ENCODE peak calls at places on chromosome 15, in four cellular contexts. One of them, this sample, is unnamed.
A peak's percentile ranks its signal among the peaks of the same experiment; 100 is the strongest.

GRCh38 chr15:27027229-27027628 is 56.2 kb downstream of the GABRG3 start:
- DNase-seq in GM12878: no peak
- DNase-seq in K562: no peak
- DNase-seq in GM12891: no peak
- DNase-seq in this sample: no peak

GRCh38 chr15:101773496-101774100 is 29.7 kb upstream of the OR4F6 start:
- DNase-seq in GM12878: no peak
- DNase-seq in K562: peak; percentile 23
- DNase-seq in GM12891: no peak
- DNase-seq in this sample: no peak

GRCh38 chr15:95866698-95867440 is 463.6 kb upstream of the NR2F2 start:
- DNase-seq in GM12891: no peak
- DNase-seq in GM12878: no peak
- DNase-seq in K562: no peak
- DNase-seq in this sample: no peak

GRCh38 chr15:83786336-83786735 is 132.4 kb downstream of the ADAMTSL3 start:
- DNase-seq in K562: no peak
- DNase-seq in GM12891: no peak
- DNase-seq in GM12878: no peak
- DNase-seq in this sample: no peak

GRCh38 chr15:41561777-41562145 is 2.7 kb downstream of the TYRO3 start:
- DNase-seq in K562: peak; percentile 40
- DNase-seq in GM12891: no peak
- DNase-seq in GM12878: no peak
- DNase-seq in this sample: no peak

GRCh38 chr15:49863431-49864205 is 242.8 kb downstream of the DTWD1 start:
- DNase-seq in GM12878: no peak
- DNase-seq in K562: no peak
- DNase-seq in GM12891: no peak
- DNase-seq in this sample: no peak

GRCh38 chr15:57235865-57236264 is 140.4 kb upstream of the CGNL1 start:
- DNase-seq in K562: peak; percentile 32
- DNase-seq in GM12878: no peak
- DNase-seq in GM12891: no peak
- DNase-seq in this sample: no peak

GRCh38 chr15:33135355-33135781 is 59.1 kb downstream of the FMN1 start:
- DNase-seq in K562: no peak
- DNase-seq in GM12878: no peak
- DNase-seq in GM12891: no peak
- DNase-seq in this sample: no peak

GRCh38 chr15:72827216-72827615 is 43.7 kb upstream of the ADPGK start:
- DNase-seq in GM12878: no peak
- DNase-seq in K562: no peak
- DNase-seq in GM12891: no peak
- DNase-seq in this sample: no peak

GRCh38 chr15:58407786-58408185 is 24.0 kb upstream of the LIPC start:
- DNase-seq in GM12891: no peak
- DNase-seq in GM12878: no peak
- DNase-seq in K562: no peak
- DNase-seq in this sample: no peak

GRCh38 chr15:59676565-59676964 is 12.6 kb downstream of the BNIP2 start:
- DNase-seq in K562: no peak
- DNase-seq in GM12878: no peak
- DNase-seq in GM12891: no peak
- DNase-seq in this sample: no peak

GRCh38 chr15:77104155-77104554 is 33.2 kb upstream of the TSPAN3 start:
- DNase-seq in K562: no peak
- DNase-seq in GM12891: no peak
- DNase-seq in GM12878: no peak
- DNase-seq in this sample: no peak

GRCh38 chr15:59689626-59690236 is 611 bp upstream of the BNIP2 start:
- DNase-seq in GM12891: no peak
- DNase-seq in K562: no peak
- DNase-seq in GM12878: no peak
- DNase-seq in this sample: peak; percentile 91

GRCh38 chr15:42082141-42082540 is 12.2 kb downstream of the PLA2G4D start:
- DNase-seq in K562: no peak
- DNase-seq in GM12891: no peak
- DNase-seq in GM12878: no peak
- DNase-seq in this sample: no peak

GRCh38 chr15:30906366-30906765 is 2.7 kb downstream of the FAN1 start:
- DNase-seq in GM12891: no peak
- DNase-seq in K562: no peak
- DNase-seq in GM12878: no peak
- DNase-seq in this sample: no peak

GRCh38 chr15:58931985-58932384 is 1.5 kb downstream of the SLTM start:
- DNase-seq in GM12878: peak; percentile 23
- DNase-seq in K562: peak; percentile 29
- DNase-seq in GM12891: peak; percentile 21
- DNase-seq in this sample: no peak

GRCh38 chr15:28955686-28956421 is 70.1 kb downstream of the APBA2 start:
- DNase-seq in GM12878: no peak
- DNase-seq in K562: peak; percentile 54
- DNase-seq in GM12891: no peak
- DNase-seq in this sample: no peak

GRCh38 chr15:81781316-81781868 is 264.4 kb downstream of the MEX3B start:
- DNase-seq in GM12891: no peak
- DNase-seq in GM12878: no peak
- DNase-seq in K562: no peak
- DNase-seq in this sample: no peak

GRCh38 chr15:48896775-48897143 is 18.8 kb downstream of the EID1 start:
- DNase-seq in GM12878: no peak
- DNase-seq in GM12891: no peak
- DNase-seq in K562: no peak
- DNase-seq in this sample: no peak

GRCh38 chr15:53209396-53210042 is 419.4 kb upstream of the ONECUT1 start:
- DNase-seq in GM12891: no peak
- DNase-seq in GM12878: no peak
- DNase-seq in K562: no peak
- DNase-seq in this sample: no peak

DNA sequence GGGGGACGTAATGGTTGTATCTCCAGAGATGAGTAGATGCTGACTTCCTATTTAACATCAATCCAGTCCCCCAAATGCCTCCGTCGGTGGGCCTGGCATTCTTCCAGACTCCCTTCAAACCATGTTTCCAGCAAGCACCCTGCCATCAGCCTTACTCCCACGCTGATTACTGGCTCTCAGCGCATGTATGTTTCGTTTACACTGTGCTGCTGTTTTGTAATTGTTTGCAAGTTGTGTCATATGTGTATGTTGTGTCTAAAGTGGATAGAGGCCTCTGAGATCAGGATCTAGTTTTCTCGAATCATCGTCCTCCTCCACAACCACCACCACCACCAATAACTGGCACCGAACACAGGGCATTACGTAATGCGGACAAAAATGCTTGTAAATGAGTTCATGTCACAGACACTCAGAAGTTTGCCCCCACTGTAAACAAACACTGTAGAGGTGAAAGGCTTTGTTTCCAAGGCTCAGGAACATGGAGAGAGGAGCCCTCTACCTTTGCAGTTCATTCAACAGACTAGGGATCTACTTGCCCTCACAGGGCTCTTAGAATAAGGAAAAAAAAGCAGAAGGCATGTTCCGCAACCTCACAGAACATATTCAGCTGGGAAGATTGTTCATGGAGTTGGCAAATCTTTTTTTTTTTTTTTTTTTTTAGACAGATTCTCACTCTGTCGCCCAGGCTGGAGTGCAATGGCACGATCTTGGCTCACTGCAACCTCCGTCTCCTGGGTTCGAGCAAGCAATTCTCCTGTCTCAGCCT is 46.1 kb upstream of the SEMA4B start:
- DNase-seq in GM12878: no peak
- DNase-seq in GM12891: no peak
- DNase-seq in K562: no peak
- DNase-seq in this sample: peak; percentile 85
- TF ChIP-seq SPI1 in GM12878: no peak
- TF ChIP-seq SPI1 in GM12891: no peak
- TF ChIP-seq SPI1 in K562: no peak
- TF ChIP-seq SPI1 in this sample: peak; percentile 58

GRCh38 chr15:67563092-67563491 is 20.6 kb downstream of the MAP2K5 start:
- DNase-seq in K562: no peak
- DNase-seq in GM12891: no peak
- DNase-seq in GM12878: no peak
- DNase-seq in this sample: no peak

GRCh38 chr15:67560320-67560719 is 17.8 kb downstream of the MAP2K5 start:
- DNase-seq in GM12891: no peak
- DNase-seq in GM12878: no peak
- DNase-seq in K562: no peak
- DNase-seq in this sample: no peak

GRCh38 chr15:67559158-67559557 is 16.7 kb downstream of the MAP2K5 start:
- DNase-seq in K562: no peak
- DNase-seq in GM12891: no peak
- DNase-seq in GM12878: no peak
- DNase-seq in this sample: no peak

GRCh38 chr15:67564590-67565345 is 22.3 kb downstream of the MAP2K5 start:
- DNase-seq in K562: no peak
- DNase-seq in GM12891: peak; percentile 25
- DNase-seq in GM12878: peak; percentile 80
- DNase-seq in this sample: peak; percentile 44

GRCh38 chr15:67563961-67564570 is 21.6 kb downstream of the MAP2K5 start:
- DNase-seq in GM12878: no peak
- DNase-seq in GM12891: no peak
- DNase-seq in K562: no peak
- DNase-seq in this sample: no peak
- TF ChIP-seq SPI1 in GM12878: no peak
- TF ChIP-seq SPI1 in GM12891: no peak
- TF ChIP-seq SPI1 in K562: no peak
- TF ChIP-seq SPI1 in this sample: no peak

GRCh38 chr15:88512606-88513005 is 33.9 kb downstream of the DET1 start:
- DNase-seq in GM12891: no peak
- DNase-seq in GM12878: no peak
- DNase-seq in K562: no peak
- DNase-seq in this sample: no peak

GRCh38 chr15:88513195-88513594 is 33.3 kb downstream of the DET1 start:
- DNase-seq in K562: no peak
- DNase-seq in GM12891: no peak
- DNase-seq in GM12878: no peak
- DNase-seq in this sample: no peak

GRCh38 chr15:88509964-88510363 is 36.5 kb downstream of the DET1 start:
- DNase-seq in GM12891: no peak
- DNase-seq in GM12878: no peak
- DNase-seq in K562: no peak
- DNase-seq in this sample: no peak

GRCh38 chr15:88509321-88509720 is 37.2 kb downstream of the DET1 start:
- DNase-seq in GM12891: no peak
- DNase-seq in GM12878: no peak
- DNase-seq in K562: no peak
- DNase-seq in this sample: no peak

DNA sequence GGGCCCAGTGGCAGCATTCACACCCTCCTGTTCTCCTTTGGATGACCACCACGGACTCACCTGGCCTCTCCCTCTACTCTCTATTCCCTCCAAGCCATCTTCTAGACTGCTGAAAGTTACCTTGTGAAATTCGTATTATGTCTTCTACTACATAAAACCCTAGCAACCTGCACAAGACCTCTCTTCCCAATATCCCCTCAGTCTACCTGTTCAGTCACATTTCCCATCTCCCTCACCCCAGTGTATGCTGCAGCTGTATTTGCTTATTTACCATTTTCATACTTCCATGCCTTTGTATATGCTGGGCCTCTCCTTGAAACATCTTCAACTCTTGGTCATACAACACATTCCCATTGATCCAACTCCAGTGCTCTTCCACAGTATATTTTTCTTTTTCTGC is 35.3 kb downstream of the DET1 start:
- DNase-seq in K562: no peak
- DNase-seq in GM12878: no peak
- DNase-seq in GM12891: no peak
- DNase-seq in this sample: no peak
- TF ChIP-seq SPI1 in K562: no peak
- TF ChIP-seq SPI1 in GM12878: no peak
- TF ChIP-seq SPI1 in GM12891: no peak
- TF ChIP-seq SPI1 in this sample: no peak

DNA sequence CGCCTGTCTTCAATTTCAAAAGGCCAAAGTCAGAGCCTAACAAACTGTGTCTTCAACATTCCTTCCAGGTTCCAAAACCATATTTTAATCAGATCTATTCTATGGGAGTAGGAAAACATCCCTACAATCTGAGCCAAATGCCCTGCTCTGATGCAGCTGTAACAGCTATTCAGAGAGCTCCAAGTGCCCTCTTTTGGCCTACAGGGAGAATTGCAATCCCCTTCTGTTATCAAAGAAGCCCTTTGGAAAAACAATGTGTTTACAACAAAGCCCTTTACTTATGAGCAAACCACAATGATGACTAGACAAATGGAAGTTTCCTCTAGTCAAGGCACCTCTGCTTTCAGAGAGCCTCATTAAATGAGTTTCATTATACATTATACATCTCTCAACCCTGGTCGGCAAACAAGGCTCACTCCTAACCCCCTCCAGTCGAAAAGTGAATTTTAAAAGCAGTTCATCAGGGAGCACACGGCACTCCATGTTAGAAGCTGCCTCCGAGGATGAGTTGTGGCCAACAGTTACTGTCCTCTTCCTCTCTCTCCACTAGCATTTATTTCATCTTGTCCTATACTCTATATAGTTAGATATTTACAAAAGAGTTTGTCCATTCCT is 42.6 kb upstream of the TMCO5A start:
- DNase-seq in GM12891: no peak
- DNase-seq in K562: peak; percentile 35
- DNase-seq in GM12878: no peak
- DNase-seq in this sample: peak; percentile 2
- TF ChIP-seq SPI1 in GM12891: no peak
- TF ChIP-seq SPI1 in K562: no peak
- TF ChIP-seq SPI1 in GM12878: no peak
- TF ChIP-seq SPI1 in this sample: no peak

GRCh38 chr15:74956648-74957300 is at the start of gene RPP25:
- DNase-seq in GM12891: peak; percentile 86
- DNase-seq in K562: peak; percentile 87
- DNase-seq in GM12878: no peak
- DNase-seq in this sample: peak; percentile 55

GRCh38 chr15:74954515-74954914 is 2.1 kb downstream of the RPP25 start:
- DNase-seq in GM12891: no peak
- DNase-seq in K562: peak; percentile 93
- DNase-seq in GM12878: no peak
- DNase-seq in this sample: no peak

GRCh38 chr15:74957301-74958035 is 896 bp upstream of the RPP25 start:
- DNase-seq in K562: no peak
- DNase-seq in GM12878: no peak
- DNase-seq in GM12891: no peak
- DNase-seq in this sample: no peak

GRCh38 chr15:74955796-74956647 is 550 bp downstream of the RPP25 start:
- DNase-seq in GM12891: no peak
- DNase-seq in GM12878: no peak
- DNase-seq in K562: peak; percentile 67
- DNase-seq in this sample: peak; percentile 63

GRCh38 chr15:74955017-74955416 is 1.6 kb downstream of the RPP25 start:
- DNase-seq in GM12891: no peak
- DNase-seq in K562: peak; percentile 7
- DNase-seq in GM12878: no peak
- DNase-seq in this sample: no peak
- TF ChIP-seq SPI1 in GM12891: no peak
- TF ChIP-seq SPI1 in K562: no peak
- TF ChIP-seq SPI1 in GM12878: no peak
- TF ChIP-seq SPI1 in this sample: no peak

This sample was measured in HL-60.